ENCODE peak calls at places on chromosomes 1 and 21, in ten cellular contexts. One of them, this sample, is unnamed.

GRCh38 chr1:214280386-214281029 is 451 bp upstream of the SMYD2 start:
- DNase-seq in stimulated activated naive B cell treated with anti-CD40 and anti-IgM and Interleukin-4, amounts not matched to agents 10 μg/mL and 1 μg/mL and 100 μg/mL, for 72 hours: peak; percentile 31
- DNase-seq in fibroblast of pulmonary artery: peak; percentile 50
- DNase-seq in right lobe of liver: peak; percentile 57
- DNase-seq in activated naive CD8-positive, alpha-beta T cell treated with anti-CD3 and anti-CD28 coated beads for 36 hours: no peak
- DNase-seq in psoas muscle: peak; percentile 68
- DNase-seq in kidney glomerular epithelial cell: peak; percentile 44
- DNase-seq in stimulated activated CD4-positive, alpha-beta T cell treated with anti-CD3 and anti-CD28 coated beads, Interleukin-1b, Interleukin-23, amount 100 ng/mL, for 4 hours: no peak
- DNase-seq in CD4-positive, alpha-beta T cell: no peak
- DNase-seq in GM13977: no peak
- DNase-seq in this sample: peak; percentile 19

GRCh38 chr1:165352442-165353293 is 3.8 kb downstream of the LMX1A start:
- DNase-seq in fibroblast of pulmonary artery: no peak
- DNase-seq in psoas muscle: no peak
- DNase-seq in CD4-positive, alpha-beta T cell: no peak
- DNase-seq in stimulated activated naive B cell treated with anti-CD40 and anti-IgM and Interleukin-4, amounts not matched to agents 10 μg/mL and 1 μg/mL and 100 μg/mL, for 72 hours: no peak
- DNase-seq in stimulated activated CD4-positive, alpha-beta T cell treated with anti-CD3 and anti-CD28 coated beads, Interleukin-1b, Interleukin-23, amount 100 ng/mL, for 4 hours: no peak
- DNase-seq in kidney glomerular epithelial cell: no peak
- DNase-seq in GM13977: no peak
- DNase-seq in right lobe of liver: no peak
- DNase-seq in activated naive CD8-positive, alpha-beta T cell treated with anti-CD3 and anti-CD28 coated beads for 36 hours: no peak
- DNase-seq in this sample: no peak

GRCh38 chr1:112735752-112736151 is 20.6 kb upstream of the PPM1J start:
- DNase-seq in psoas muscle: no peak
- DNase-seq in CD4-positive, alpha-beta T cell: no peak
- DNase-seq in fibroblast of pulmonary artery: peak; percentile 72
- DNase-seq in right lobe of liver: no peak
- DNase-seq in stimulated activated naive B cell treated with anti-CD40 and anti-IgM and Interleukin-4, amounts not matched to agents 10 μg/mL and 1 μg/mL and 100 μg/mL, for 72 hours: no peak
- DNase-seq in GM13977: no peak
- DNase-seq in stimulated activated CD4-positive, alpha-beta T cell treated with anti-CD3 and anti-CD28 coated beads, Interleukin-1b, Interleukin-23, amount 100 ng/mL, for 4 hours: no peak
- DNase-seq in activated naive CD8-positive, alpha-beta T cell treated with anti-CD3 and anti-CD28 coated beads for 36 hours: no peak
- DNase-seq in kidney glomerular epithelial cell: peak; percentile 87
- DNase-seq in this sample: no peak

GRCh38 chr1:193310569-193310968 is 124.2 kb upstream of the B3GALT2 start:
- DNase-seq in stimulated activated CD4-positive, alpha-beta T cell treated with anti-CD3 and anti-CD28 coated beads, Interleukin-1b, Interleukin-23, amount 100 ng/mL, for 4 hours: no peak
- DNase-seq in stimulated activated naive B cell treated with anti-CD40 and anti-IgM and Interleukin-4, amounts not matched to agents 10 μg/mL and 1 μg/mL and 100 μg/mL, for 72 hours: no peak
- DNase-seq in CD4-positive, alpha-beta T cell: no peak
- DNase-seq in right lobe of liver: no peak
- DNase-seq in kidney glomerular epithelial cell: no peak
- DNase-seq in psoas muscle: no peak
- DNase-seq in fibroblast of pulmonary artery: no peak
- DNase-seq in GM13977: no peak
- DNase-seq in activated naive CD8-positive, alpha-beta T cell treated with anti-CD3 and anti-CD28 coated beads for 36 hours: no peak
- DNase-seq in this sample: no peak

GRCh38 chr1:159675046-159675445 is 39.3 kb downstream of the CRP start:
- DNase-seq in GM13977: no peak
- DNase-seq in psoas muscle: no peak
- DNase-seq in activated naive CD8-positive, alpha-beta T cell treated with anti-CD3 and anti-CD28 coated beads for 36 hours: no peak
- DNase-seq in kidney glomerular epithelial cell: no peak
- DNase-seq in fibroblast of pulmonary artery: no peak
- DNase-seq in stimulated activated naive B cell treated with anti-CD40 and anti-IgM and Interleukin-4, amounts not matched to agents 10 μg/mL and 1 μg/mL and 100 μg/mL, for 72 hours: no peak
- DNase-seq in right lobe of liver: no peak
- DNase-seq in stimulated activated CD4-positive, alpha-beta T cell treated with anti-CD3 and anti-CD28 coated beads, Interleukin-1b, Interleukin-23, amount 100 ng/mL, for 4 hours: no peak
- DNase-seq in CD4-positive, alpha-beta T cell: no peak
- DNase-seq in this sample: no peak

GRCh38 chr1:94543893-94544635 is 2.5 kb upstream of the F3 start:
- DNase-seq in activated naive CD8-positive, alpha-beta T cell treated with anti-CD3 and anti-CD28 coated beads for 36 hours: no peak
- DNase-seq in stimulated activated naive B cell treated with anti-CD40 and anti-IgM and Interleukin-4, amounts not matched to agents 10 μg/mL and 1 μg/mL and 100 μg/mL, for 72 hours: no peak
- DNase-seq in stimulated activated CD4-positive, alpha-beta T cell treated with anti-CD3 and anti-CD28 coated beads, Interleukin-1b, Interleukin-23, amount 100 ng/mL, for 4 hours: no peak
- DNase-seq in kidney glomerular epithelial cell: no peak
- DNase-seq in psoas muscle: no peak
- DNase-seq in right lobe of liver: no peak
- DNase-seq in fibroblast of pulmonary artery: peak; percentile 74
- DNase-seq in CD4-positive, alpha-beta T cell: no peak
- DNase-seq in GM13977: no peak
- DNase-seq in this sample: no peak

GRCh38 chr1:227890451-227891222 is 57.1 kb downstream of the WNT9A start:
- DNase-seq in GM13977: no peak
- DNase-seq in psoas muscle: no peak
- DNase-seq in activated naive CD8-positive, alpha-beta T cell treated with anti-CD3 and anti-CD28 coated beads for 36 hours: no peak
- DNase-seq in stimulated activated naive B cell treated with anti-CD40 and anti-IgM and Interleukin-4, amounts not matched to agents 10 μg/mL and 1 μg/mL and 100 μg/mL, for 72 hours: no peak
- DNase-seq in CD4-positive, alpha-beta T cell: no peak
- DNase-seq in fibroblast of pulmonary artery: no peak
- DNase-seq in kidney glomerular epithelial cell: no peak
- DNase-seq in right lobe of liver: no peak
- DNase-seq in stimulated activated CD4-positive, alpha-beta T cell treated with anti-CD3 and anti-CD28 coated beads, Interleukin-1b, Interleukin-23, amount 100 ng/mL, for 4 hours: no peak
- DNase-seq in this sample: no peak

GRCh38 chr1:200442023-200442422 is 32.2 kb upstream of the ZNF281 start:
- DNase-seq in right lobe of liver: no peak
- DNase-seq in fibroblast of pulmonary artery: no peak
- DNase-seq in CD4-positive, alpha-beta T cell: no peak
- DNase-seq in kidney glomerular epithelial cell: no peak
- DNase-seq in GM13977: no peak
- DNase-seq in psoas muscle: no peak
- DNase-seq in stimulated activated CD4-positive, alpha-beta T cell treated with anti-CD3 and anti-CD28 coated beads, Interleukin-1b, Interleukin-23, amount 100 ng/mL, for 4 hours: no peak
- DNase-seq in stimulated activated naive B cell treated with anti-CD40 and anti-IgM and Interleukin-4, amounts not matched to agents 10 μg/mL and 1 μg/mL and 100 μg/mL, for 72 hours: no peak
- DNase-seq in activated naive CD8-positive, alpha-beta T cell treated with anti-CD3 and anti-CD28 coated beads for 36 hours: no peak
- DNase-seq in this sample: no peak

GRCh38 chr1:231419738-231420298 is 2.3 kb downstream of the EGLN1 start:
- DNase-seq in fibroblast of pulmonary artery: no peak
- DNase-seq in kidney glomerular epithelial cell: no peak
- DNase-seq in psoas muscle: no peak
- DNase-seq in stimulated activated CD4-positive, alpha-beta T cell treated with anti-CD3 and anti-CD28 coated beads, Interleukin-1b, Interleukin-23, amount 100 ng/mL, for 4 hours: no peak
- DNase-seq in stimulated activated naive B cell treated with anti-CD40 and anti-IgM and Interleukin-4, amounts not matched to agents 10 μg/mL and 1 μg/mL and 100 μg/mL, for 72 hours: no peak
- DNase-seq in CD4-positive, alpha-beta T cell: no peak
- DNase-seq in right lobe of liver: no peak
- DNase-seq in GM13977: no peak
- DNase-seq in activated naive CD8-positive, alpha-beta T cell treated with anti-CD3 and anti-CD28 coated beads for 36 hours: no peak
- DNase-seq in this sample: peak; percentile 9

GRCh38 chr1:4962836-4963235 is 308.4 kb downstream of the AJAP1 start:
- DNase-seq in stimulated activated CD4-positive, alpha-beta T cell treated with anti-CD3 and anti-CD28 coated beads, Interleukin-1b, Interleukin-23, amount 100 ng/mL, for 4 hours: no peak
- DNase-seq in psoas muscle: no peak
- DNase-seq in right lobe of liver: no peak
- DNase-seq in activated naive CD8-positive, alpha-beta T cell treated with anti-CD3 and anti-CD28 coated beads for 36 hours: no peak
- DNase-seq in fibroblast of pulmonary artery: no peak
- DNase-seq in CD4-positive, alpha-beta T cell: no peak
- DNase-seq in stimulated activated naive B cell treated with anti-CD40 and anti-IgM and Interleukin-4, amounts not matched to agents 10 μg/mL and 1 μg/mL and 100 μg/mL, for 72 hours: no peak
- DNase-seq in kidney glomerular epithelial cell: no peak
- DNase-seq in GM13977: no peak
- DNase-seq in this sample: no peak

GRCh38 chr1:158494737-158495136 is 22.7 kb downstream of the OR10R2 start:
- DNase-seq in stimulated activated CD4-positive, alpha-beta T cell treated with anti-CD3 and anti-CD28 coated beads, Interleukin-1b, Interleukin-23, amount 100 ng/mL, for 4 hours: no peak
- DNase-seq in GM13977: no peak
- DNase-seq in CD4-positive, alpha-beta T cell: no peak
- DNase-seq in activated naive CD8-positive, alpha-beta T cell treated with anti-CD3 and anti-CD28 coated beads for 36 hours: no peak
- DNase-seq in stimulated activated naive B cell treated with anti-CD40 and anti-IgM and Interleukin-4, amounts not matched to agents 10 μg/mL and 1 μg/mL and 100 μg/mL, for 72 hours: no peak
- DNase-seq in psoas muscle: no peak
- DNase-seq in fibroblast of pulmonary artery: no peak
- DNase-seq in kidney glomerular epithelial cell: no peak
- DNase-seq in right lobe of liver: no peak
- DNase-seq in this sample: no peak

GRCh38 chr1:97200627-97201026 is 479.0 kb downstream of the PTBP2 start:
- DNase-seq in CD4-positive, alpha-beta T cell: no peak
- DNase-seq in stimulated activated naive B cell treated with anti-CD40 and anti-IgM and Interleukin-4, amounts not matched to agents 10 μg/mL and 1 μg/mL and 100 μg/mL, for 72 hours: no peak
- DNase-seq in GM13977: no peak
- DNase-seq in right lobe of liver: no peak
- DNase-seq in kidney glomerular epithelial cell: no peak
- DNase-seq in psoas muscle: no peak
- DNase-seq in fibroblast of pulmonary artery: no peak
- DNase-seq in activated naive CD8-positive, alpha-beta T cell treated with anti-CD3 and anti-CD28 coated beads for 36 hours: no peak
- DNase-seq in stimulated activated CD4-positive, alpha-beta T cell treated with anti-CD3 and anti-CD28 coated beads, Interleukin-1b, Interleukin-23, amount 100 ng/mL, for 4 hours: no peak
- DNase-seq in this sample: no peak

GRCh38 chr1:70072239-70072751 is 133.1 kb downstream of the LRRC40 start:
- DNase-seq in kidney glomerular epithelial cell: peak; percentile 46
- DNase-seq in activated naive CD8-positive, alpha-beta T cell treated with anti-CD3 and anti-CD28 coated beads for 36 hours: no peak
- DNase-seq in fibroblast of pulmonary artery: peak; percentile 58
- DNase-seq in psoas muscle: no peak
- DNase-seq in stimulated activated naive B cell treated with anti-CD40 and anti-IgM and Interleukin-4, amounts not matched to agents 10 μg/mL and 1 μg/mL and 100 μg/mL, for 72 hours: no peak
- DNase-seq in GM13977: no peak
- DNase-seq in CD4-positive, alpha-beta T cell: no peak
- DNase-seq in right lobe of liver: no peak
- DNase-seq in stimulated activated CD4-positive, alpha-beta T cell treated with anti-CD3 and anti-CD28 coated beads, Interleukin-1b, Interleukin-23, amount 100 ng/mL, for 4 hours: no peak
- DNase-seq in this sample: no peak

GRCh38 chr1:154943649-154944421 is 7.3 kb upstream of the PMVK start:
- DNase-seq in right lobe of liver: no peak
- DNase-seq in fibroblast of pulmonary artery: peak; percentile 38
- DNase-seq in psoas muscle: peak; percentile 61
- DNase-seq in stimulated activated CD4-positive, alpha-beta T cell treated with anti-CD3 and anti-CD28 coated beads, Interleukin-1b, Interleukin-23, amount 100 ng/mL, for 4 hours: peak; percentile 27
- DNase-seq in activated naive CD8-positive, alpha-beta T cell treated with anti-CD3 and anti-CD28 coated beads for 36 hours: no peak
- DNase-seq in kidney glomerular epithelial cell: peak; percentile 17
- DNase-seq in stimulated activated naive B cell treated with anti-CD40 and anti-IgM and Interleukin-4, amounts not matched to agents 10 μg/mL and 1 μg/mL and 100 μg/mL, for 72 hours: no peak
- DNase-seq in CD4-positive, alpha-beta T cell: no peak
- DNase-seq in GM13977: peak; percentile 55
- DNase-seq in this sample: peak; percentile 48

GRCh38 chr1:51236548-51237312 is 657 bp downstream of the RNF11 start:
- DNase-seq in psoas muscle: peak; percentile 71
- DNase-seq in GM13977: peak; percentile 40
- DNase-seq in kidney glomerular epithelial cell: no peak
- DNase-seq in activated naive CD8-positive, alpha-beta T cell treated with anti-CD3 and anti-CD28 coated beads for 36 hours: peak; percentile 48
- DNase-seq in stimulated activated CD4-positive, alpha-beta T cell treated with anti-CD3 and anti-CD28 coated beads, Interleukin-1b, Interleukin-23, amount 100 ng/mL, for 4 hours: peak; percentile 29
- DNase-seq in right lobe of liver: peak; percentile 66
- DNase-seq in stimulated activated naive B cell treated with anti-CD40 and anti-IgM and Interleukin-4, amounts not matched to agents 10 μg/mL and 1 μg/mL and 100 μg/mL, for 72 hours: no peak
- DNase-seq in CD4-positive, alpha-beta T cell: peak; percentile 35
- DNase-seq in fibroblast of pulmonary artery: peak; percentile 55
- DNase-seq in this sample: peak; percentile 53

GRCh38 chr1:34688358-34688757 is 66.5 kb upstream of the GJB5 start:
- DNase-seq in kidney glomerular epithelial cell: no peak
- DNase-seq in GM13977: no peak
- DNase-seq in activated naive CD8-positive, alpha-beta T cell treated with anti-CD3 and anti-CD28 coated beads for 36 hours: no peak
- DNase-seq in psoas muscle: no peak
- DNase-seq in CD4-positive, alpha-beta T cell: no peak
- DNase-seq in stimulated activated naive B cell treated with anti-CD40 and anti-IgM and Interleukin-4, amounts not matched to agents 10 μg/mL and 1 μg/mL and 100 μg/mL, for 72 hours: no peak
- DNase-seq in right lobe of liver: no peak
- DNase-seq in fibroblast of pulmonary artery: no peak
- DNase-seq in stimulated activated CD4-positive, alpha-beta T cell treated with anti-CD3 and anti-CD28 coated beads, Interleukin-1b, Interleukin-23, amount 100 ng/mL, for 4 hours: no peak
- DNase-seq in this sample: no peak

GRCh38 chr1:30842698-30843354 is 65.7 kb downstream of the SDC3 start:
- DNase-seq in stimulated activated naive B cell treated with anti-CD40 and anti-IgM and Interleukin-4, amounts not matched to agents 10 μg/mL and 1 μg/mL and 100 μg/mL, for 72 hours: no peak
- DNase-seq in kidney glomerular epithelial cell: no peak
- DNase-seq in psoas muscle: no peak
- DNase-seq in right lobe of liver: no peak
- DNase-seq in CD4-positive, alpha-beta T cell: no peak
- DNase-seq in fibroblast of pulmonary artery: peak; percentile 48
- DNase-seq in stimulated activated CD4-positive, alpha-beta T cell treated with anti-CD3 and anti-CD28 coated beads, Interleukin-1b, Interleukin-23, amount 100 ng/mL, for 4 hours: no peak
- DNase-seq in activated naive CD8-positive, alpha-beta T cell treated with anti-CD3 and anti-CD28 coated beads for 36 hours: no peak
- DNase-seq in GM13977: no peak
- DNase-seq in this sample: no peak

GRCh38 chr1:25927541-25928265 is 21.5 kb upstream of the STMN1 start:
- DNase-seq in activated naive CD8-positive, alpha-beta T cell treated with anti-CD3 and anti-CD28 coated beads for 36 hours: no peak
- DNase-seq in stimulated activated naive B cell treated with anti-CD40 and anti-IgM and Interleukin-4, amounts not matched to agents 10 μg/mL and 1 μg/mL and 100 μg/mL, for 72 hours: no peak
- DNase-seq in fibroblast of pulmonary artery: no peak
- DNase-seq in stimulated activated CD4-positive, alpha-beta T cell treated with anti-CD3 and anti-CD28 coated beads, Interleukin-1b, Interleukin-23, amount 100 ng/mL, for 4 hours: no peak
- DNase-seq in GM13977: no peak
- DNase-seq in psoas muscle: no peak
- DNase-seq in right lobe of liver: no peak
- DNase-seq in kidney glomerular epithelial cell: no peak
- DNase-seq in CD4-positive, alpha-beta T cell: no peak
- DNase-seq in this sample: no peak

GRCh38 chr21:35583566-35584216 is 476.6 kb downstream of the SETD4 start:
- DNase-seq in kidney glomerular epithelial cell: no peak
- DNase-seq in stimulated activated naive B cell treated with anti-CD40 and anti-IgM and Interleukin-4, amounts not matched to agents 10 μg/mL and 1 μg/mL and 100 μg/mL, for 72 hours: no peak
- DNase-seq in right lobe of liver: no peak
- DNase-seq in CD4-positive, alpha-beta T cell: no peak
- DNase-seq in psoas muscle: no peak
- DNase-seq in stimulated activated CD4-positive, alpha-beta T cell treated with anti-CD3 and anti-CD28 coated beads, Interleukin-1b, Interleukin-23, amount 100 ng/mL, for 4 hours: no peak
- DNase-seq in activated naive CD8-positive, alpha-beta T cell treated with anti-CD3 and anti-CD28 coated beads for 36 hours: no peak
- DNase-seq in GM13977: no peak
- DNase-seq in fibroblast of pulmonary artery: no peak
- DNase-seq in this sample: no peak

GRCh38 chr1:171877711-171878110 is 36.4 kb downstream of the DNM3 start:
- DNase-seq in CD4-positive, alpha-beta T cell: no peak
- DNase-seq in stimulated activated CD4-positive, alpha-beta T cell treated with anti-CD3 and anti-CD28 coated beads, Interleukin-1b, Interleukin-23, amount 100 ng/mL, for 4 hours: no peak
- DNase-seq in activated naive CD8-positive, alpha-beta T cell treated with anti-CD3 and anti-CD28 coated beads for 36 hours: no peak
- DNase-seq in fibroblast of pulmonary artery: no peak
- DNase-seq in GM13977: peak; percentile 59
- DNase-seq in kidney glomerular epithelial cell: peak; percentile 74
- DNase-seq in right lobe of liver: no peak
- DNase-seq in stimulated activated naive B cell treated with anti-CD40 and anti-IgM and Interleukin-4, amounts not matched to agents 10 μg/mL and 1 μg/mL and 100 μg/mL, for 72 hours: no peak
- DNase-seq in psoas muscle: no peak
- DNase-seq in this sample: peak; percentile 18

GRCh38 chr1:55235722-55236121 is 20.6 kb upstream of the USP24 start:
- DNase-seq in GM13977: no peak
- DNase-seq in kidney glomerular epithelial cell: peak; percentile 61
- DNase-seq in stimulated activated CD4-positive, alpha-beta T cell treated with anti-CD3 and anti-CD28 coated beads, Interleukin-1b, Interleukin-23, amount 100 ng/mL, for 4 hours: no peak
- DNase-seq in activated naive CD8-positive, alpha-beta T cell treated with anti-CD3 and anti-CD28 coated beads for 36 hours: no peak
- DNase-seq in fibroblast of pulmonary artery: peak; percentile 46
- DNase-seq in stimulated activated naive B cell treated with anti-CD40 and anti-IgM and Interleukin-4, amounts not matched to agents 10 μg/mL and 1 μg/mL and 100 μg/mL, for 72 hours: no peak
- DNase-seq in psoas muscle: no peak
- DNase-seq in right lobe of liver: no peak
- DNase-seq in CD4-positive, alpha-beta T cell: no peak
- DNase-seq in this sample: no peak

GRCh38 chr1:153566414-153567371 is 1.0 kb upstream of the S100A2 start:
- DNase-seq in activated naive CD8-positive, alpha-beta T cell treated with anti-CD3 and anti-CD28 coated beads for 36 hours: peak; percentile 89
- DNase-seq in kidney glomerular epithelial cell: peak; percentile 99
- DNase-seq in right lobe of liver: peak; percentile 79
- DNase-seq in stimulated activated naive B cell treated with anti-CD40 and anti-IgM and Interleukin-4, amounts not matched to agents 10 μg/mL and 1 μg/mL and 100 μg/mL, for 72 hours: peak; percentile 72
- DNase-seq in psoas muscle: peak; percentile 98
- DNase-seq in stimulated activated CD4-positive, alpha-beta T cell treated with anti-CD3 and anti-CD28 coated beads, Interleukin-1b, Interleukin-23, amount 100 ng/mL, for 4 hours: peak; percentile 75
- DNase-seq in CD4-positive, alpha-beta T cell: peak; percentile 88
- DNase-seq in GM13977: peak; percentile 53
- DNase-seq in fibroblast of pulmonary artery: peak; percentile 98
- DNase-seq in this sample: peak; percentile 59

GRCh38 chr1:54934869-54935268 is 45.6 kb upstream of the TMEM61 start:
- DNase-seq in activated naive CD8-positive, alpha-beta T cell treated with anti-CD3 and anti-CD28 coated beads for 36 hours: no peak
- DNase-seq in GM13977: no peak
- DNase-seq in CD4-positive, alpha-beta T cell: no peak
- DNase-seq in fibroblast of pulmonary artery: peak; percentile 91
- DNase-seq in psoas muscle: no peak
- DNase-seq in stimulated activated CD4-positive, alpha-beta T cell treated with anti-CD3 and anti-CD28 coated beads, Interleukin-1b, Interleukin-23, amount 100 ng/mL, for 4 hours: no peak
- DNase-seq in stimulated activated naive B cell treated with anti-CD40 and anti-IgM and Interleukin-4, amounts not matched to agents 10 μg/mL and 1 μg/mL and 100 μg/mL, for 72 hours: no peak
- DNase-seq in right lobe of liver: no peak
- DNase-seq in kidney glomerular epithelial cell: peak; percentile 95
- DNase-seq in this sample: no peak

GRCh38 chr1:40919475-40920011 is 57.4 kb upstream of the CITED4 start:
- DNase-seq in stimulated activated naive B cell treated with anti-CD40 and anti-IgM and Interleukin-4, amounts not matched to agents 10 μg/mL and 1 μg/mL and 100 μg/mL, for 72 hours: no peak
- DNase-seq in CD4-positive, alpha-beta T cell: no peak
- DNase-seq in psoas muscle: no peak
- DNase-seq in kidney glomerular epithelial cell: no peak
- DNase-seq in GM13977: no peak
- DNase-seq in fibroblast of pulmonary artery: no peak
- DNase-seq in stimulated activated CD4-positive, alpha-beta T cell treated with anti-CD3 and anti-CD28 coated beads, Interleukin-1b, Interleukin-23, amount 100 ng/mL, for 4 hours: no peak
- DNase-seq in activated naive CD8-positive, alpha-beta T cell treated with anti-CD3 and anti-CD28 coated beads for 36 hours: no peak
- DNase-seq in right lobe of liver: peak; percentile 86
- DNase-seq in this sample: no peak

GRCh38 chr21:29372063-29372802 is 73.5 kb downstream of the BACH1 start:
- DNase-seq in right lobe of liver: peak; percentile 58
- DNase-seq in GM13977: peak; percentile 65
- DNase-seq in fibroblast of pulmonary artery: peak; percentile 90
- DNase-seq in activated naive CD8-positive, alpha-beta T cell treated with anti-CD3 and anti-CD28 coated beads for 36 hours: peak; percentile 33
- DNase-seq in CD4-positive, alpha-beta T cell: peak; percentile 36
- DNase-seq in stimulated activated CD4-positive, alpha-beta T cell treated with anti-CD3 and anti-CD28 coated beads, Interleukin-1b, Interleukin-23, amount 100 ng/mL, for 4 hours: no peak
- DNase-seq in kidney glomerular epithelial cell: peak; percentile 77
- DNase-seq in stimulated activated naive B cell treated with anti-CD40 and anti-IgM and Interleukin-4, amounts not matched to agents 10 μg/mL and 1 μg/mL and 100 μg/mL, for 72 hours: peak; percentile 41
- DNase-seq in psoas muscle: no peak
- DNase-seq in this sample: peak; percentile 44

GRCh38 chr1:35615440-35615839 is 25.9 kb downstream of the PSMB2 start:
- DNase-seq in right lobe of liver: no peak
- DNase-seq in kidney glomerular epithelial cell: no peak
- DNase-seq in activated naive CD8-positive, alpha-beta T cell treated with anti-CD3 and anti-CD28 coated beads for 36 hours: no peak
- DNase-seq in GM13977: no peak
- DNase-seq in psoas muscle: no peak
- DNase-seq in fibroblast of pulmonary artery: no peak
- DNase-seq in stimulated activated CD4-positive, alpha-beta T cell treated with anti-CD3 and anti-CD28 coated beads, Interleukin-1b, Interleukin-23, amount 100 ng/mL, for 4 hours: no peak
- DNase-seq in stimulated activated naive B cell treated with anti-CD40 and anti-IgM and Interleukin-4, amounts not matched to agents 10 μg/mL and 1 μg/mL and 100 μg/mL, for 72 hours: no peak
- DNase-seq in CD4-positive, alpha-beta T cell: no peak
- DNase-seq in this sample: no peak

GRCh38 chr1:13642306-13643004 is 57.5 kb upstream of the PRDM2 start:
- DNase-seq in psoas muscle: no peak
- DNase-seq in activated naive CD8-positive, alpha-beta T cell treated with anti-CD3 and anti-CD28 coated beads for 36 hours: no peak
- DNase-seq in right lobe of liver: no peak
- DNase-seq in GM13977: no peak
- DNase-seq in fibroblast of pulmonary artery: no peak
- DNase-seq in stimulated activated naive B cell treated with anti-CD40 and anti-IgM and Interleukin-4, amounts not matched to agents 10 μg/mL and 1 μg/mL and 100 μg/mL, for 72 hours: peak; percentile 34
- DNase-seq in kidney glomerular epithelial cell: no peak
- DNase-seq in stimulated activated CD4-positive, alpha-beta T cell treated with anti-CD3 and anti-CD28 coated beads, Interleukin-1b, Interleukin-23, amount 100 ng/mL, for 4 hours: no peak
- DNase-seq in CD4-positive, alpha-beta T cell: no peak
- DNase-seq in this sample: no peak

GRCh38 chr1:156121441-156121840 is 6.9 kb downstream of the LMNA start:
- DNase-seq in stimulated activated naive B cell treated with anti-CD40 and anti-IgM and Interleukin-4, amounts not matched to agents 10 μg/mL and 1 μg/mL and 100 μg/mL, for 72 hours: no peak
- DNase-seq in right lobe of liver: no peak
- DNase-seq in fibroblast of pulmonary artery: no peak
- DNase-seq in kidney glomerular epithelial cell: no peak
- DNase-seq in GM13977: no peak
- DNase-seq in psoas muscle: no peak
- DNase-seq in activated naive CD8-positive, alpha-beta T cell treated with anti-CD3 and anti-CD28 coated beads for 36 hours: no peak
- DNase-seq in stimulated activated CD4-positive, alpha-beta T cell treated with anti-CD3 and anti-CD28 coated beads, Interleukin-1b, Interleukin-23, amount 100 ng/mL, for 4 hours: no peak
- DNase-seq in CD4-positive, alpha-beta T cell: no peak
- DNase-seq in this sample: no peak

This sample was measured in GM06990.